ENCODE peak calls at places on chromosomes 6 and 20, in eight cellular contexts. G is sciatic nerve, O is HEK293T, I is NCI-H2081, M is NCI-H774, K is heart right ventricle, J is iPS DF 6.9, X is activated T-cell treated with anti-CD3 and anti-CD28 coated beads for 1 hour. E is an unnamed sample.

GRCh38 chr6:41570270-41570615 is 24.1 kb downstream of the FOXP4 start:
- DNase-seq in I (no peak), J (no peak), O (no peak), K (no peak), M (no peak), G (no peak), X (no peak), E (no peak)

GRCh38 chr6:16059496-16059895 is 69.4 kb upstream of the MYLIP start:
- DNase-seq in J (no peak), O (no peak), K (no peak), I (peak; percentile 80), X (no peak), M (peak; percentile 63), G (no peak), E (peak; percentile 53)

GRCh38 chr20:49859807-49860206 is 47.2 kb downstream of the SLC9A8 start:
- DNase-seq in O (no peak), K (no peak), I (no peak), X (no peak), G (no peak), M (no peak), J (no peak), E (no peak)

GRCh38 chr6:29887330-29887818 is 55.0 kb upstream of the HLA-A start:
- DNase-seq in I (no peak), G (peak; percentile 70), K (peak; percentile 42), X (peak; percentile 12), O (no peak), J (no peak), M (no peak), E (no peak)

GRCh38 chr6:11424395-11425050 is 113.0 kb upstream of the TMEM170B start:
- DNase-seq in K (no peak), X (no peak), M (no peak), I (no peak), G (no peak), O (no peak), J (no peak), E (no peak)

GRCh38 chr20:38217791-38218565 is 42.6 kb downstream of the KIAA1755 start:
- DNase-seq in I (no peak), J (no peak), M (no peak), K (peak; percentile 43), O (no peak), X (no peak), G (peak; percentile 47), E (no peak)

GRCh38 chr6:142342986-142343385 is 41.2 kb downstream of the ADGRG6 start:
- DNase-seq in X (no peak), G (no peak), O (no peak), I (no peak), J (no peak), K (no peak), M (no peak), E (no peak)

GRCh38 chr6:56593801-56594318 is 48.8 kb downstream of the DST start:
- DNase-seq in G (no peak), K (no peak), M (no peak), X (no peak), I (no peak), J (no peak), O (no peak), E (no peak)

GRCh38 chr20:25277941-25278521 is 30.1 kb downstream of the PYGB start:
- DNase-seq in G (peak; percentile 52), M (no peak), O (no peak), X (no peak), I (no peak), K (no peak), J (no peak), E (no peak)

GRCh38 chr6:140546640-140547039 is 1172.2 kb upstream of the CITED2 start:
- DNase-seq in M (no peak), J (no peak), G (no peak), X (no peak), K (no peak), O (no peak), I (no peak), E (no peak)

GRCh38 chr6:33417127-33417902 is 592 bp downstream of the CUTA start:
- DNase-seq in K (no peak), M (no peak), J (no peak), X (no peak), O (no peak), G (no peak), I (no peak), E (no peak)

GRCh38 chr6:126529605-126530004 is 189.7 kb downstream of the CENPW start:
- DNase-seq in I (no peak), G (no peak), M (no peak), J (no peak), X (no peak), O (no peak), K (no peak), E (no peak)

GRCh38 chr6:89140347-89141159 is 5.3 kb upstream of the PM20D2 start:
- DNase-seq in X (no peak), I (no peak), O (no peak), K (no peak), J (no peak), G (no peak), M (no peak), E (no peak)

GRCh38 chr6:167093922-167094432 is 28.9 kb upstream of the CCR6 start:
- DNase-seq in O (no peak), I (no peak), G (no peak), X (peak; percentile 49), M (no peak), K (no peak), J (no peak), E (no peak)

GRCh38 chr20:42589976-42590639 is 599.6 kb downstream of the PTPRT start:
- DNase-seq in J (no peak), G (no peak), I (no peak), M (no peak), O (no peak), K (no peak), X (no peak), E (no peak)

GRCh38 chr6:151240036-151240685 is 394 bp downstream of the AKAP12 start:
- DNase-seq in O (peak; percentile 87), I (peak; percentile 58), X (no peak), J (no peak), M (no peak), G (peak; percentile 90), K (peak; percentile 76), E (peak; percentile 69)

GRCh38 chr6:48151142-48151541 is 40.1 kb upstream of the PTCHD4 start:
- DNase-seq in X (no peak), K (no peak), I (no peak), J (no peak), M (no peak), G (no peak), O (no peak), E (no peak)

GRCh38 chr20:25063546-25063945 is 5.6 kb upstream of the ACSS1 start:
- DNase-seq in J (no peak), M (no peak), G (peak; percentile 28), I (no peak), K (no peak), X (no peak), O (no peak), E (no peak)

GRCh38 chr6:136607932-136608772 is 57.9 kb upstream of the MAP7 start:
- DNase-seq in X (peak; percentile 74), O (peak; percentile 76), J (peak; percentile 83), M (peak; percentile 66), G (peak; percentile 73), I (peak; percentile 39), K (peak; percentile 26), E (peak; percentile 66)

GRCh38 chr6:149884215-149884614 is 13.7 kb downstream of the RAET1E start:
- DNase-seq in M (peak; percentile 37), J (no peak), G (no peak), I (no peak), O (no peak), K (no peak), X (no peak), E (no peak)

GRCh38 chr20:44730441-44730840 is 15.2 kb upstream of the KCNK15 start:
- DNase-seq in X (no peak), J (no peak), O (no peak), I (no peak), M (no peak), G (no peak), K (no peak), E (no peak)